ENCODE peak calls at places on chromosomes 13 and 19, in eight cellular contexts. Z is skeletal muscle cell; W is A549; K is AG04450; A is left colon; B is kidney epithelial cell; X is activated CD4-positive, alpha-beta T cell treated with anti-CD3 and anti-CD28 coated beads, Interleukin-2, amount 10 ng/mL, durations not matched to agents 7 days and 5 days; S is AG09319. O is an unnamed sample.

GRCh38 chr19:55581828-55582223 is 1.2 kb upstream of the ZNF579 start:
- DNase-seq in Z (no peak), W (peak), K (no peak), A (no peak), B (peak), X (no peak), S (no peak), O (no peak)

GRCh38 chr13:49657241-49657641 is 28.9 kb downstream of the ARL11 start:
- DNase-seq in Z (no peak), W (no peak), K (no peak), A (no peak), B (no peak), X (no peak), S (no peak), O (no peak)

GRCh38 chr19:12757544-12758274 is 6.1 kb downstream of the BEST2 start:
- DNase-seq in Z (no peak), W (peak), K (no peak), A (peak), B (no peak), X (peak), S (peak), O (no peak)

GRCh38 chr13:80006940-80007339 is 334.0 kb downstream of the SPRY2 start:
- DNase-seq in Z (no peak), W (no peak), K (no peak), A (no peak), B (no peak), X (no peak), S (no peak), O (no peak)

GRCh38 chr13:46679369-46680180 is 117.4 kb downstream of the ESD start:
- DNase-seq in Z (peak), W (no peak), K (no peak), A (peak), B (no peak), X (peak), S (peak), O (no peak)

GRCh38 chr13:31073859-31074718 is 87.6 kb downstream of the HSPH1 start:
- DNase-seq in Z (peak), W (no peak), K (no peak), A (no peak), B (no peak), X (peak), S (no peak), O (peak)

GRCh38 chr13:30446122-30446500 is 19.6 kb downstream of the HMGB1 start:
- DNase-seq in Z (no peak), W (no peak), K (no peak), A (no peak), B (no peak), X (no peak), S (no peak), O (no peak)

GRCh38 chr19:34141036-34141435 is 31.3 kb upstream of the LSM14A start:
- DNase-seq in Z (no peak), W (no peak), K (no peak), A (no peak), B (no peak), X (no peak), S (no peak), O (no peak)

GRCh38 chr13:51803018-51803417 is 945 bp downstream of the DHRS12 start:
- DNase-seq in Z (no peak), W (no peak), K (no peak), A (peak), B (no peak), X (no peak), S (no peak), O (no peak)

GRCh38 chr13:110036060-110036459 is 249.7 kb upstream of the IRS2 start:
- DNase-seq in Z (no peak), W (no peak), K (no peak), A (no peak), B (no peak), X (no peak), S (no peak), O (no peak)

GRCh38 chr13:40619479-40619814 is 47.0 kb downstream of the FOXO1 start:
- DNase-seq in Z (no peak), W (no peak), K (no peak), A (no peak), B (no peak), X (no peak), S (no peak), O (no peak)

GRCh38 chr19:42048992-42049391 is 21.0 kb downstream of the GRIK5 start:
- DNase-seq in Z (no peak), W (no peak), K (no peak), A (peak), B (no peak), X (peak), S (no peak), O (no peak)

GRCh38 chr19:43524922-43525835 is 1.8 kb downstream of the ETHE1 start:
- DNase-seq in Z (no peak), W (peak), K (no peak), A (peak), B (no peak), X (peak), S (no peak), O (no peak)

GRCh38 chr13:43676320-43676719 is 110.5 kb downstream of the ENOX1 start:
- DNase-seq in Z (no peak), W (no peak), K (no peak), A (no peak), B (no peak), X (no peak), S (no peak), O (no peak)

GRCh38 chr19:2554856-2555255 is 78.9 kb downstream of the GADD45B start:
- DNase-seq in Z (no peak), W (no peak), K (no peak), A (no peak), B (no peak), X (no peak), S (no peak), O (no peak)

GRCh38 chr19:32876236-32876918 is 6.8 kb upstream of the SLC7A9 start:
- DNase-seq in Z (no peak), W (no peak), K (no peak), A (peak), B (no peak), X (no peak), S (no peak), O (no peak)

GRCh38 chr19:3607398-3608078 is 863 bp upstream of the TBXA2R start:
- DNase-seq in Z (no peak), W (no peak), K (no peak), A (no peak), B (no peak), X (no peak), S (no peak), O (no peak)

GRCh38 chr19:56538254-56538760 is 441 bp upstream of the ZFP28 start:
- DNase-seq in Z (peak), W (peak), K (peak), A (peak), B (peak), X (peak), S (peak), O (peak)

GRCh38 chr13:75489502-75490263 is 7.7 kb upstream of the TBC1D4 start:
- DNase-seq in Z (no peak), W (peak), K (peak), A (peak), B (no peak), X (no peak), S (peak), O (no peak)

GRCh38 chr19:52214241-52214640 is 24.4 kb downstream of the PPP2R1A start:
- DNase-seq in Z (no peak), W (no peak), K (no peak), A (no peak), B (no peak), X (no peak), S (no peak), O (no peak)

GRCh38 chr19:41409288-41409687 is 11.7 kb downstream of the BCKDHA start:
- DNase-seq in Z (no peak), W (peak), K (no peak), A (peak), B (peak), X (no peak), S (no peak), O (peak)

GRCh38 chr19:31110331-31110730 is 238.9 kb downstream of the TSHZ3 start:
- DNase-seq in Z (no peak), W (peak), K (no peak), A (peak), B (no peak), X (no peak), S (peak), O (no peak)

GRCh38 chr19:23312515-23312914 is 62.3 kb upstream of the ZNF724 start:
- DNase-seq in Z (no peak), W (no peak), K (no peak), A (no peak), B (no peak), X (no peak), S (no peak), O (no peak)

GRCh38 chr13:109989155-109989554 is 202.8 kb upstream of the IRS2 start:
- DNase-seq in Z (peak), W (no peak), K (no peak), A (no peak), B (no peak), X (no peak), S (no peak), O (no peak)

O was measured in retinal pigment epithelial cell.